ENCODE peak calls at places on chromosomes 1 and 21, in six cellular contexts. H, K, S, Q, W and X are unnamed samples.

GRCh38 chr1:55206210-55206609 is 9.0 kb downstream of the USP24 start:
- DNase-seq in K (no peak), W (no peak), Q (no peak), H (no peak), S (no peak), X (no peak)

GRCh38 chr1:16922885-16923431 is 1.2 kb downstream of the CROCC start:
- DNase-seq in W (no peak), H (peak; percentile 35), Q (peak; percentile 58), K (peak; percentile 41), S (no peak), X (no peak)

GRCh38 chr1:66731462-66731861 is 20.8 kb upstream of the DYNLT5 start:
- DNase-seq in K (no peak), H (no peak), Q (no peak), S (no peak), W (no peak), X (no peak)

GRCh38 chr1:167136191-167136614 is 42.3 kb downstream of the STYXL2 start:
- DNase-seq in K (no peak), W (no peak), H (no peak), Q (no peak), S (peak; percentile 12), X (no peak)

GRCh38 chr1:42479621-42480020 is 16.5 kb downstream of the CCDC30 start:
- DNase-seq in Q (no peak), S (peak; percentile 19), H (no peak), W (no peak), K (no peak), X (no peak)

GRCh38 chr1:151164732-151165280 is 896 bp downstream of the LYSMD1 start:
- DNase-seq in H (no peak), Q (no peak), K (peak; percentile 59), S (peak; percentile 9), W (no peak), X (no peak)

GRCh38 chr21:43306911-43307676 is 119.8 kb downstream of the SIK1 start:
- DNase-seq in Q (peak; percentile 57), W (no peak), H (peak; percentile 41), S (peak; percentile 28), K (peak; percentile 42), X (no peak)

GRCh38 chr21:45404726-45405270 is at the start of gene COL18A1:
- DNase-seq in W (no peak), K (peak; percentile 64), H (peak; percentile 99), S (peak; percentile 42), Q (peak; percentile 89), X (no peak)

GRCh38 chr1:165424454-165425283 is 20.3 kb downstream of the RXRG start:
- DNase-seq in W (no peak), K (no peak), Q (no peak), H (no peak), S (no peak), X (no peak)

GRCh38 chr21:44867999-44868700 is 5.3 kb downstream of the PTTG1IP start:
- DNase-seq in S (no peak), W (no peak), H (no peak), K (no peak), Q (peak; percentile 67), X (no peak)

GRCh38 chr21:36647279-36648093 is 51.4 kb upstream of the SIM2 start:
- DNase-seq in H (no peak), S (peak; percentile 48), K (no peak), W (no peak), Q (no peak), X (no peak)

GRCh38 chr1:183554577-183554976 is 35.7 kb downstream of the NCF2 start:
- DNase-seq in K (no peak), W (no peak), S (no peak), Q (no peak), H (no peak), X (no peak)

GRCh38 chr1:54989968-54990810 is 8.5 kb upstream of the BSND start:
- DNase-seq in K (no peak), S (peak; percentile 23), Q (no peak), H (no peak), W (no peak), X (no peak)

GRCh38 chr1:109312978-109313775 is 6.4 kb upstream of the MYBPHL start:
- DNase-seq in K (no peak), Q (no peak), S (no peak), W (no peak), H (no peak), X (no peak)

GRCh38 chr1:31575373-31576140 is 758 bp upstream of the TINAGL1 start:
- DNase-seq in H (peak; percentile 14), Q (no peak), K (peak; percentile 75), W (peak; percentile 86), S (no peak), X (no peak)

GRCh38 chr1:78092686-78093085 is 46.9 kb downstream of the GIPC2 start:
- DNase-seq in S (no peak), K (no peak), H (no peak), W (peak; percentile 40), Q (no peak), X (no peak)
- H3K4me1 ChIP-seq in S (no peaks in the 10 kb centered on the region), K (no peaks in the 10 kb centered on the region), H (peaks cover 6% of the 10 kb centered on the region), W (peaks cover 25% of the 10 kb centered on the region), Q (peaks cover 2% of the 10 kb centered on the region), X (no peaks in the 10 kb centered on the region)

GRCh38 chr1:10430216-10431064 is at the start of gene CENPS:
- DNase-seq in Q (peak; percentile 98), W (peak; percentile 68), S (peak; percentile 83), H (peak; percentile 100), K (peak; percentile 93), X (peak; percentile 93)

GRCh38 chr1:10431065-10431730 is 965 bp downstream of the CENPS start:
- DNase-seq in W (no peak), S (no peak), K (no peak), H (peak; percentile 27), Q (no peak), X (peak; percentile 33)

GRCh38 chr1:10432910-10433785 is 2.9 kb downstream of the CENPS start:
- DNase-seq in K (no peak), S (no peak), Q (no peak), W (no peak), H (no peak), X (peak; percentile 18)

GRCh38 chr1:10429868-10430215 is 391 bp upstream of the CENPS start:
- DNase-seq in H (no peak), W (no peak), Q (no peak), K (no peak), S (peak; percentile 17), X (peak; percentile 17)

DNA sequence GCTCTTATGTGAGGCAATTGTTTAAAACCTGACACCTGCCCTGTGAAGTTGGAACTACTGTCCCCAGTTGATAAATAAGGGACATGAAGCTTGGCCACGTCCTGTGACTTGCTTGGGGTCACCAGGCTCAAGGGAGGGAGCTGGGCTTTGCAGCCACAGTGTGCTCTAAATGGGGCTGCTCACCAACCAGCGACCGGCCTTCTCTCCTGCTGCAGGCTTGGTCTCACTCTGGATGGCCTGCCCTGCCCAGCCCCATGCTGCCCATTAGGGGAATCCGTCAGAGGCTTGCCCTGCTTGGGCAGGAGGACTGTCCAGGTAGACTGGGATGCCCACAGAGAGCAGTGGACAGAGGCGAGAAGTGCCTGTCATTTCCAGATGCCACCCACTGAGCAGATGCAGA is 1.3 kb upstream of the CENPS start:
- DNase-seq in Q (no peak), S (no peak), H (no peak), W (no peak), K (no peak), X (no peak)
- H3K4me1 ChIP-seq in Q (no peaks in the 10 kb centered on the region), S (peaks cover 2% of the 10 kb centered on the region), H (peaks cover 23% of the 10 kb centered on the region), W (peaks cover 19% of the 10 kb centered on the region), K (peaks cover 17% of the 10 kb centered on the region), X (peaks cover 32% of the 10 kb centered on the region)

DNA sequence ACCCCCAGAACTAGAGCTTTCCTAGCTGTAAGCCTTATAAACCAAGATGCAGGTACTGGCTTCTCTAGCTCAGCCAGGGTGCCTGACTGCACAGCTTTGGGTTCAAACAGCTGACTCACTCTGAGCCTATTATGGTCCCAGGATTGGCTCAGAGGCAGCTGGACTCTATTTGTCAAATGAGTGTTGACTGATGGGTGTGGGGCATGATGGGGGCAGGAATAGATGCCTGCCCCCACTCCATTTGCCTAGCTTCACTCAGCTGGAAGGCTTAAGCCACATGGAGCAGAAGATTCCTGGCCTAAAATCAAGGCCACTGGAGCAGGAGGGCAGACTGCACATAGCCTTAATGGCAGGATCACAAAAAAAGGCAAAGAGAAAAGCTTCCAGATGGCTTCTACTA is 90.5 kb downstream of the PIK3R3 start:
- DNase-seq in K (no peak), W (no peak), Q (no peak), S (peak; percentile 27), H (no peak), X (no peak)
- H3K4me1 ChIP-seq in K (peaks cover 34% of the 10 kb centered on the region), W (peaks cover 11% of the 10 kb centered on the region), Q (no peaks in the 10 kb centered on the region), S (peaks cover 6% of the 10 kb centered on the region), H (no peaks in the 10 kb centered on the region), X (peaks cover 99% of the 10 kb centered on the region)

GRCh38 chr1:218302155-218302554 is 17.1 kb downstream of the RRP15 start:
- DNase-seq in S (no peak), Q (no peak), H (no peak), W (no peak), K (no peak), X (no peak)
- H3K4me1 ChIP-seq in S (peaks cover 2% of the 10 kb centered on the region), Q (no peaks in the 10 kb centered on the region), H (peaks cover 13% of the 10 kb centered on the region), W (no peaks in the 10 kb centered on the region), K (peaks cover 4% of the 10 kb centered on the region), X (peaks cover 14% of the 10 kb centered on the region)

GRCh38 chr1:230105754-230106625 is 39.0 kb downstream of the GALNT2 start:
- DNase-seq in K (no peak), W (peak; percentile 36), Q (no peak), H (no peak), S (peak; percentile 85), X (peak; percentile 50)

GRCh38 chr1:230108580-230108979 is 41.5 kb downstream of the GALNT2 start:
- DNase-seq in H (no peak), Q (no peak), W (no peak), K (no peak), S (no peak), X (no peak)

GRCh38 chr1:230109871-230110667 is 43.0 kb downstream of the GALNT2 start:
- DNase-seq in Q (no peak), S (peak; percentile 43), K (no peak), W (no peak), H (no peak), X (peak; percentile 88)

GRCh38 chr1:230109066-230109465 is 42.0 kb downstream of the GALNT2 start:
- DNase-seq in Q (no peak), S (no peak), W (no peak), K (no peak), H (no peak), X (no peak)

DNA sequence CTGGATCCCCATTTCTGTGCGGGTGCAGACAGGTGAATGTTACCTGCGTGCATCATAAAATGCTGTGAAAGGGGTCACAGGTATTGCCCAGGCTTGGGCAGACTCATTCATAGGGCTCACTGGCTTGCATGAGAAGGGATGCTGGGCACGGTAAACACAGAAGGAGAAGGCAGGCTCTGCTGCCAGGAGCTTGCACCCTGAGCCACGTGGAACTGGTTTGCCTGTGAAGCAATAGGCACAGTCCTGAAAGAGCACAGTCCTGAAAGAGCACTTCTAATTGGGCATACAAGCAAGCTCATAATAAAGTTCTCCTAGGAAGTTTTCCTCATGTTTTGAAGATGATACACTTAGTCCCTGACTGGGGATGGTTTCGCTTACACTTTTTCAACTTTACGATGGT is 40.9 kb downstream of the GALNT2 start:
- DNase-seq in W (no peak), K (no peak), S (no peak), Q (no peak), H (no peak), X (no peak)
- H3K4me1 ChIP-seq in W (peaks cover 40% of the 10 kb centered on the region), K (peaks cover 61% of the 10 kb centered on the region), S (peaks cover 43% of the 10 kb centered on the region), Q (peaks cover 8% of the 10 kb centered on the region), H (peaks cover 36% of the 10 kb centered on the region), X (peaks cover 97% of the 10 kb centered on the region)